ENCODE peak calls at places on chromosomes 16 and 17, in nine cellular contexts. Q is mammary epithelial cell, M is MM.1S, S is HCT116, H is hepatocyte, D is astrocyte, N is GM23338, W is DND-41, U is fibroblast of lung. Z is an unnamed sample.
A peak's percentile ranks its signal among the peaks of the same experiment; 100 is the strongest.

GRCh38 chr16:91484-91883 is 13.5 kb downstream of the MPG start:
- DNase-seq in M (no peak), S (no peak), Q (no peak), U (peak; percentile 68), D (no peak), W (no peak), H (peak; percentile 63), N (no peak), Z (no peak)

GRCh38 chr16:11139624-11140375 is 116.2 kb downstream of the SOCS1 start:
- DNase-seq in S (peak; percentile 13), N (no peak), D (no peak), U (no peak), W (peak; percentile 82), H (no peak), Q (no peak), M (no peak), Z (peak; percentile 21)

GRCh38 chr16:68512183-68512582 is 26.9 kb upstream of the ZFP90 start:
- DNase-seq in U (no peak), W (no peak), N (no peak), Q (no peak), M (no peak), D (no peak), S (no peak), H (no peak), Z (no peak)

GRCh38 chr17:68195667-68196393 is 52.0 kb upstream of the AMZ2 start:
- DNase-seq in W (no peak), S (no peak), M (no peak), D (no peak), N (peak; percentile 78), U (no peak), H (peak; percentile 44), Q (no peak), Z (peak; percentile 52)

GRCh38 chr16:66714659-66715307 is 18.2 kb upstream of the CMTM4 start:
- DNase-seq in W (no peak), H (peak; percentile 64), Q (peak; percentile 82), N (no peak), S (no peak), M (no peak), D (no peak), U (no peak), Z (no peak)

GRCh38 chr17:41527076-41528023 is 758 bp downstream of the KRT19 start:
- DNase-seq in M (no peak), Q (no peak), H (peak; percentile 57), D (no peak), N (peak; percentile 64), S (no peak), U (no peak), W (no peak), Z (peak; percentile 64)

GRCh38 chr16:31456988-31457360 is 2.3 kb upstream of the ARMC5 start:
- DNase-seq in H (no peak), M (no peak), Q (no peak), S (no peak), W (no peak), D (no peak), U (no peak), N (no peak), Z (no peak)

GRCh38 chr16:86553356-86553755 is 1.7 kb downstream of the MTHFSD start:
- DNase-seq in U (no peak), D (no peak), M (no peak), W (no peak), H (no peak), N (peak; percentile 5), S (no peak), Q (no peak), Z (no peak)

GRCh38 chr16:26951950-26952349 is 114.8 kb upstream of the C16orf82 start:
- DNase-seq in M (no peak), H (peak; percentile 31), U (peak; percentile 20), Q (no peak), W (no peak), S (no peak), D (no peak), N (no peak), Z (peak; percentile 40)

GRCh38 chr16:73048292-73049050 is 543 bp upstream of the ZFHX3 start:
- DNase-seq in W (no peak), D (no peak), Q (no peak), N (peak; percentile 72), U (peak; percentile 40), M (no peak), H (peak; percentile 65), S (no peak), Z (peak; percentile 86)

GRCh38 chr17:56902350-56902749 is 11.5 kb downstream of the TRIM25 start:
- DNase-seq in S (no peak), Q (peak; percentile 72), H (no peak), D (peak; percentile 25), N (no peak), M (no peak), W (no peak), U (no peak), Z (no peak)

GRCh38 chr16:5925850-5926249 is 828.3 kb upstream of the EEF2KMT start:
- DNase-seq in U (no peak), M (no peak), W (no peak), N (peak; percentile 41), S (no peak), H (no peak), D (no peak), Q (no peak), Z (no peak)

DNA sequence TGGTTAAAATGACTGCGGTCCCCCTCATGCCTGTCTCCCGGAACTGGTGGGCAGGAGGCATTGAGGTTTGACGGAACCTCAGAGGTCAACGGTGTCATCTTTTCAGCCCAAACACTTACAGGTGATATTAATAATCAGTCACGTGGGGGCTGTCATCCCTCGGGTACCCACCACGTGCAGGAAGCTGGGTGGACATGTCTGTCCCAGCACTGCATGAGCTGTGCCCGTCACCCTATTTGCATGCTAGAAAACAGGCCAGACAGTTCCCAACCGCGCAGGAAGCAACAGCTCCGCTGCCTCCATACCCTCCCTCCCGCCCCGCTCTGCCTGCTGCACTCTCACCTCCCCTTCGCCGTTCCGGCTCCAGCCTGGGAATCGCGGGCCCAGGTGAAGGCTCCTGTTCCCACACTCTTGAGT is 1.4 kb downstream of the SYNGR3 start:
- DNase-seq in W (no peak), U (no peak), N (peak; percentile 57), D (no peak), Q (no peak), S (no peak), H (no peak), M (no peak), Z (no peak)
- TF ChIP-seq EZH2 in W (no peak), U (peak; percentile 41), N (no peak), D (peak; percentile 78), Q (no peak), S (no peak), H (no peak), M (no peak), Z (peak; percentile 63)

GRCh38 chr17:45073414-45074070 is 12.4 kb downstream of the NMT1 start:
- DNase-seq in U (peak; percentile 98), S (no peak), Q (no peak), W (no peak), N (no peak), H (peak; percentile 35), M (no peak), D (peak; percentile 71), Z (no peak)
- H2AFZ ChIP-seq in U (no peak overlapping the region), S (no peak overlapping the region), Q (no peak overlapping the region), W (no peak overlapping the region), N (no peak overlapping the region), H (no peak overlapping the region), M (no peak overlapping the region), D (no peak overlapping the region), Z (no peak overlapping the region)

DNA sequence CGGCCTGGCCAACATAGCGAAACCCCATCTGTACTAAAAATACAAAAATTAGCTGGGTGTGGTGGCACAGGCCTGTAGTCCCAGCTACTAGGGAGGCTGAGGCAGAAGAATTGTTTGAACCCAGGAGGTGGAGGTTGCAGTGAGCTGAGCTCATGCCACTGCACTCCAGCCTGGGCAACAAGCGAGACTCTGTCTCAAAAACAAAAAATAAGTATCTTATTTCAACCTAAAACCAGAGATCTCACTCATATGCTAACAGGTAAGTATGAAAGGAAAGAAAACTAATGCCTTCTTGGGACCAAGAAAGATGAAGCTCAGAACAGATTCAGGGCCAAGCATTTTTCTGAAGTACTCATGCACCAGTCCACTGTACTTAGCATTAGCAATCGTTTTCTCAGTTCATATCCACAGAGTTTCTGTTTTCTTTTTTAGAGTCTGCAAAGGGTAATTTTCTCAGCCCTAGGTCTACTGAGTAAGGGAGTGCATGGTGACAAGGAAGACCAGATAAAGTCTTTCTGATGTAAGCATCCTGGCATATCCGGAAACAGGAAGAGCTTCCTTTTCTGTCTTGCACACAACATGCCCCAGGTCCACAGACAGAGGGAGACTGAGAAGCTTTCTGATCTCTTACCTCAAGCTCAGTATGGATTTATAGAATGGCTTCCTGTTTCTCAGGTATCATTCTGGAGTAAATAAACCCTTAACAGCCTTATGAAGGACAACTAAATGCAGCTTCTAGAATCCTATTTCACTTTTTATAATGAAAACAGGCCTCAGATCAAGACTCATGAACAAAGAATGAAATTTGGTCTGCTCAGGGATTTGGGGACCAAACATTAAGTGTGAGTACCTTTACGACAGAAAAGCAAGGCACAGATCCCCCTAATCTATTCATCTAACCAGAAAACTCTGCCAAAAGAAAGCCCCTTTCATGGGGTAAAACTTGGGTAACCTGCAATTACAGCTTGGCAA is 38.7 kb upstream of the FOXJ1 start:
- DNase-seq in M (peak; percentile 62), S (no peak), W (peak; percentile 77), H (no peak), N (no peak), D (no peak), Q (no peak), U (peak; percentile 12), Z (no peak)
- TF ChIP-seq CTCF in M (peak; percentile 31), S (no peak), W (peak; percentile 65), H (no peak), N (no peak), D (no peak), Q (no peak), U (no peak), Z (no peak)

DNA sequence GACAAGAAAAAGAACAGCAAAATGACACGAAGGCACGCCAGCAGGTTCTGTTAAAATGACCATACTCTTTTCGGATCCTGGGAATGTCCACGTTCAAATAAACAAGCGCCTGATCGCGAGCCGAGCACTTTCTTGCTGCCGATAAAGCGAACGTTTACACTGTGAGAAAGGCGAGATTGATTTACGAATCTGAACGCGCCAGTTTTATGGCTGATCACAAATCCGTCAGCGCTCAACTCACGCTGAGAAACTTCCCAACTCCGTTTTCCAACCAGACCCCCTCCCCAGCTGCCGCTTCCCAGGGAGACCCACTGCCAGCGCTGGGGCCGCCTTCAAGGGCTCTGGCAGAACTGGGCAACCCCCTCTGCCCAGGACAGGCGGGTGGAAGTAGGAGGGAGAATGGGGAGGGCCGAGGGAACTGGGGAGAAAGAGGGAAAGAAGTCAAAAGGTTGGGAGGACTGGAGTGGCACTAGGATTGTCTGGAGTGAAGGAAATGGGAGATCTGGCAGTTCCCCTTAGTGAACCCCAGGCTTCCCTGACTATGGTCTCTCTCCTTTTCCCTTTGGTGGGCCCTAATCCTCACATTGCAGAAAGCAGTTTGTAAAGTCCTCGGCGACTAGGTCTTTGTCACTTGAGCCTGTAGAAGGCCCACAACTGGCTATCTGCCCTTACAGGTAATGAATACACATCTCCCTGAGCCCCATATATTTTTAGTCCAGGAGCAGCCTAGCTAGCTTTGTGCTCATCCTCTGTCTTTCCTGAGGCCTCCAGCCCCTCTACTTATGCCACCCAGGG is 6.9 kb downstream of the HOXB4 start:
- DNase-seq in W (no peak), S (no peak), N (no peak), Q (peak; percentile 57), D (no peak), M (no peak), U (peak; percentile 83), H (no peak), Z (no peak)
- TF ChIP-seq EZH2 in W (no peak), S (no peak), N (peak; percentile 90), Q (no peak), D (no peak), M (no peak), U (no peak), H (peak; percentile 23), Z (peak; percentile 85)

GRCh38 chr17:34580685-34581445 is 1.5 kb downstream of the TMEM132E start:
- DNase-seq in H (peak; percentile 17), M (no peak), N (peak; percentile 56), D (no peak), Q (no peak), W (no peak), U (no peak), S (no peak), Z (peak; percentile 67)
- H2AFZ ChIP-seq in H (no peak overlapping the region), M (peak overlapping the region; percentile 38), N (peak overlapping the region; percentile 95), D (no peak overlapping the region), Q (no peak overlapping the region), W (no peak overlapping the region), U (no peak overlapping the region), S (no peak overlapping the region), Z (peak overlapping the region; percentile 37)

Z was measured in neural progenitor cell.